ENCODE peak calls at places on chromosomes 2 and 18, in ten cellular contexts. One of them, this sample, is unnamed.

GRCh38 chr2:54538537-54538936 is 82.4 kb downstream of the SPTBN1 start:
- DNase-seq in IMR-90: no peak
- DNase-seq in H1: no peak
- DNase-seq in esophagus squamous epithelium: no peak
- DNase-seq in heart left ventricle: no peak
- DNase-seq in GM12878: no peak
- DNase-seq in suprapubic skin: no peak
- DNase-seq in A549: no peak
- DNase-seq in HepG2: no peak
- DNase-seq in ovary: no peak
- DNase-seq in this sample: no peak

GRCh38 chr2:228408529-228409227 is 227.2 kb upstream of the SPHKAP start:
- DNase-seq in IMR-90: no peak
- DNase-seq in ovary: no peak
- DNase-seq in GM12878: no peak
- DNase-seq in suprapubic skin: no peak
- DNase-seq in H1: no peak
- DNase-seq in A549: no peak
- DNase-seq in heart left ventricle: no peak
- DNase-seq in esophagus squamous epithelium: no peak
- DNase-seq in HepG2: no peak
- DNase-seq in this sample: no peak

GRCh38 chr2:64650722-64651338 is 2.9 kb downstream of the SERTAD2 start:
- DNase-seq in heart left ventricle: no peak
- DNase-seq in HepG2: peak
- DNase-seq in H1: no peak
- DNase-seq in suprapubic skin: no peak
- DNase-seq in IMR-90: no peak
- DNase-seq in ovary: no peak
- DNase-seq in A549: peak
- DNase-seq in esophagus squamous epithelium: no peak
- DNase-seq in GM12878: no peak
- DNase-seq in this sample: no peak

GRCh38 chr2:174635747-174636399 is 38.3 kb upstream of the WIPF1 start:
- DNase-seq in heart left ventricle: no peak
- DNase-seq in HepG2: no peak
- DNase-seq in ovary: no peak
- DNase-seq in IMR-90: peak
- DNase-seq in H1: no peak
- DNase-seq in A549: no peak
- DNase-seq in suprapubic skin: no peak
- DNase-seq in esophagus squamous epithelium: no peak
- DNase-seq in GM12878: no peak
- DNase-seq in this sample: no peak

GRCh38 chr2:231621051-231621879 is 28.6 kb downstream of the TEX44 start:
- DNase-seq in ovary: peak
- DNase-seq in esophagus squamous epithelium: no peak
- DNase-seq in GM12878: no peak
- DNase-seq in suprapubic skin: no peak
- DNase-seq in heart left ventricle: peak
- DNase-seq in IMR-90: no peak
- DNase-seq in HepG2: no peak
- DNase-seq in H1: peak
- DNase-seq in A549: no peak
- DNase-seq in this sample: peak

GRCh38 chr2:181807526-181807925 is 84.0 kb upstream of the ITPRID2 start:
- DNase-seq in heart left ventricle: no peak
- DNase-seq in IMR-90: no peak
- DNase-seq in GM12878: no peak
- DNase-seq in esophagus squamous epithelium: no peak
- DNase-seq in A549: no peak
- DNase-seq in HepG2: no peak
- DNase-seq in H1: no peak
- DNase-seq in suprapubic skin: no peak
- DNase-seq in ovary: no peak
- DNase-seq in this sample: no peak

GRCh38 chr2:3563521-3563976 is 5.4 kb upstream of the RNASEH1 start:
- DNase-seq in esophagus squamous epithelium: no peak
- DNase-seq in H1: no peak
- DNase-seq in IMR-90: no peak
- DNase-seq in heart left ventricle: no peak
- DNase-seq in suprapubic skin: no peak
- DNase-seq in HepG2: no peak
- DNase-seq in A549: no peak
- DNase-seq in ovary: no peak
- DNase-seq in GM12878: peak
- DNase-seq in this sample: no peak

GRCh38 chr2:227134591-227134990 is 29.4 kb downstream of the COL4A4 start:
- DNase-seq in esophagus squamous epithelium: no peak
- DNase-seq in IMR-90: no peak
- DNase-seq in HepG2: no peak
- DNase-seq in A549: no peak
- DNase-seq in H1: no peak
- DNase-seq in ovary: no peak
- DNase-seq in suprapubic skin: no peak
- DNase-seq in heart left ventricle: no peak
- DNase-seq in GM12878: no peak
- DNase-seq in this sample: no peak

GRCh38 chr18:79852561-79853302 is 55.0 kb downstream of the KCNG2 start:
- DNase-seq in ovary: no peak
- DNase-seq in suprapubic skin: no peak
- DNase-seq in IMR-90: no peak
- DNase-seq in HepG2: peak
- DNase-seq in heart left ventricle: no peak
- DNase-seq in A549: no peak
- DNase-seq in esophagus squamous epithelium: no peak
- DNase-seq in H1: peak
- DNase-seq in GM12878: no peak
- DNase-seq in this sample: peak

GRCh38 chr2:194819367-194819766 is 837.7 kb upstream of the SLC39A10 start:
- DNase-seq in ovary: no peak
- DNase-seq in A549: no peak
- DNase-seq in suprapubic skin: no peak
- DNase-seq in GM12878: no peak
- DNase-seq in heart left ventricle: no peak
- DNase-seq in H1: no peak
- DNase-seq in HepG2: no peak
- DNase-seq in IMR-90: no peak
- DNase-seq in esophagus squamous epithelium: no peak
- DNase-seq in this sample: no peak

GRCh38 chr2:237744613-237745249 is 53.8 kb upstream of the RBM44 start:
- DNase-seq in A549: peak
- DNase-seq in esophagus squamous epithelium: no peak
- DNase-seq in ovary: peak
- DNase-seq in suprapubic skin: peak
- DNase-seq in IMR-90: peak
- DNase-seq in H1: peak
- DNase-seq in heart left ventricle: peak
- DNase-seq in HepG2: peak
- DNase-seq in GM12878: no peak
- DNase-seq in this sample: peak

GRCh38 chr2:106011380-106011779 is 182.7 kb downstream of the UXS1 start:
- DNase-seq in A549: no peak
- DNase-seq in H1: no peak
- DNase-seq in suprapubic skin: no peak
- DNase-seq in heart left ventricle: no peak
- DNase-seq in esophagus squamous epithelium: no peak
- DNase-seq in IMR-90: no peak
- DNase-seq in GM12878: no peak
- DNase-seq in HepG2: no peak
- DNase-seq in ovary: no peak
- DNase-seq in this sample: no peak

GRCh38 chr2:14930441-14930840 is 297.9 kb downstream of the LRATD1 start:
- DNase-seq in H1: no peak
- DNase-seq in GM12878: no peak
- DNase-seq in esophagus squamous epithelium: no peak
- DNase-seq in HepG2: no peak
- DNase-seq in suprapubic skin: no peak
- DNase-seq in ovary: no peak
- DNase-seq in A549: no peak
- DNase-seq in IMR-90: no peak
- DNase-seq in heart left ventricle: no peak
- DNase-seq in this sample: no peak

GRCh38 chr18:74163019-74163656 is 14.8 kb downstream of the TIMM21 start:
- DNase-seq in A549: no peak
- DNase-seq in HepG2: no peak
- DNase-seq in ovary: no peak
- DNase-seq in esophagus squamous epithelium: no peak
- DNase-seq in heart left ventricle: no peak
- DNase-seq in suprapubic skin: no peak
- DNase-seq in H1: no peak
- DNase-seq in IMR-90: no peak
- DNase-seq in GM12878: no peak
- DNase-seq in this sample: no peak

DNA sequence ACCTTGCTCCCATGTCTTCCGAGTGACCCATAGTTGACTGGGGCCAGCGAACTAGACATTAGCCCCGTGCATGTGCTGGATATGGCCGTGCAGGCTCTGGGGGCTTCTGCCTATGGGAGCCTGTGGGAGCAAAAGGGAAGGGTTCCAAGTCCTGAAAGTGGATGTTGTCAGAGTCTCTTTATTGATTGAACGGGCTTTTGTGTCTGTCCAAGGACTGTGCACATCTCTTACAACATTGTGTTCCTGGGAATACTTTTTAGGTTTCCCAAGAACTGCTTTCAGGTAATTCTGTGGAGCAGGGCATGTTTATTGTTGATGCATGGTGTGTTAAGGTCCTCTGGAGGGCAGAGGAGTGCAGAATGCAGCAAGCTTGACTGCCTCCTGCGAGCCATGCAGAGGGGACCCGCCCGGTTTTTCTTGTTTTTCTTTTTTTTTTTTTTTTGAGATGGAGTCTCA is 5.0 kb downstream of the RNF144A start:
- DNase-seq in heart left ventricle: no peak
- DNase-seq in IMR-90: no peak
- DNase-seq in H1: no peak
- DNase-seq in A549: peak
- DNase-seq in ovary: no peak
- DNase-seq in HepG2: peak
- DNase-seq in GM12878: no peak
- DNase-seq in esophagus squamous epithelium: no peak
- DNase-seq in suprapubic skin: no peak
- DNase-seq in this sample: no peak
- TF ChIP-seq CTCF in heart left ventricle: no peak
- TF ChIP-seq CTCF in IMR-90: no peak
- TF ChIP-seq CTCF in H1: peak
- TF ChIP-seq CTCF in A549: no peak
- TF ChIP-seq CTCF in ovary: no peak
- TF ChIP-seq CTCF in HepG2: peak
- TF ChIP-seq CTCF in GM12878: peak
- TF ChIP-seq CTCF in esophagus squamous epithelium: no peak
- TF ChIP-seq CTCF in suprapubic skin: no peak
- TF ChIP-seq CTCF in this sample: no peak

DNA sequence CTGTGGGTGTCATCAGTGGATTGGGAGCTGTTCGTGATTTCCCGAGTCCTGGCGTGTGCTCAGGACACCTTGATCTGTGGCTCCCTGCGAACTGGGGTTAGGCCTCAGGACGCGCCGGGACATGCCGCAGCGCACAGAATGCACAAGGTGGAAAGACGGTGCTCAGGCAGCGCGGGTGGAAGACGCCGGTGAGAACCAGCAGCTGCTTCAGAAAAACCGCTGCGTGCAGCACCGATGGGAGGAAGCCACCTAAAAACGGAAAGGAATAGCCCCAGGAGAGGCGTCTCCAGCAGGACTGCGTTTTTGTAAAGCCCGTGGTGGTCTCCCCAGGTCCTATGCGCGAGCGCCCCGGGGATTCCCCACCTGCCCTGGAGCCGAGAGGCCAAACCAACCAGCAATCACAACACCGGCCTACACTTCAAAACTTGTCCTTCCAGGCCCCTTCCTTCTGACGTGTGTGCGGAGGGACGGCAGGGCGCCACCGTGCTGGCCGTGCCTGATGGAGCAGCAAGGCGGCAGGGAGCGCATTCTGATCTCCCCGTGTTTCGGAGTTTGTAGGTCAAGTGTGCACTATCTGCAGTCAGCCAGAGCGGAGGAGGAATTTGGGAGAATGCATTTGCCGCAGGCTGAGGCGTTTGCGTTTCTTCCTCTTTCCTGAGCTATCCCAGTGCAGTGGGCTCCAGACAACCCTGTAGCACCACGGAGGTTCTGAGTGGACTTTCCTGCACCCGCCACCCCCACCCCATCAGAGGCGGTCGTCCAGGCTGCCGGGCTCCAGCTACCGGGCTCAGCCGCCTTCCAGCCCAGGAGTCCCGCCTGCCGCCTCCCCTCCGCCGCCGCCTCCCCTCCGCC is 32.2 kb downstream of the RTP5 start:
- DNase-seq in HepG2: no peak
- DNase-seq in H1: peak
- DNase-seq in IMR-90: no peak
- DNase-seq in suprapubic skin: peak
- DNase-seq in esophagus squamous epithelium: no peak
- DNase-seq in heart left ventricle: peak
- DNase-seq in ovary: peak
- DNase-seq in GM12878: no peak
- DNase-seq in A549: no peak
- DNase-seq in this sample: peak
- H3K4me3 ChIP-seq in HepG2: no peak
- H3K4me3 ChIP-seq in H1: peak
- H3K4me3 ChIP-seq in IMR-90: no peak
- H3K4me3 ChIP-seq in suprapubic skin: peak
- H3K4me3 ChIP-seq in esophagus squamous epithelium: peak
- H3K4me3 ChIP-seq in heart left ventricle: peak
- H3K4me3 ChIP-seq in ovary: no peak
- H3K4me3 ChIP-seq in GM12878: no peak
- H3K4me3 ChIP-seq in A549: no peak
- H3K4me3 ChIP-seq in this sample: peak

GRCh38 chr2:73984203-73984921 is at the start of gene TET3:
- DNase-seq in suprapubic skin: no peak
- DNase-seq in HepG2: no peak
- DNase-seq in heart left ventricle: peak
- DNase-seq in H1: peak
- DNase-seq in GM12878: no peak
- DNase-seq in IMR-90: no peak
- DNase-seq in esophagus squamous epithelium: no peak
- DNase-seq in ovary: peak
- DNase-seq in A549: peak
- DNase-seq in this sample: peak
- TF ChIP-seq POLR2A in suprapubic skin: no peak
- TF ChIP-seq POLR2A in HepG2: no peak
- TF ChIP-seq POLR2A in heart left ventricle: no peak
- TF ChIP-seq POLR2A in H1: no peak
- TF ChIP-seq POLR2A in GM12878: peak
- TF ChIP-seq POLR2A in IMR-90: no peak
- TF ChIP-seq POLR2A in esophagus squamous epithelium: no peak
- TF ChIP-seq POLR2A in ovary: no peak
- TF ChIP-seq POLR2A in A549: peak
- TF ChIP-seq POLR2A in this sample: no peak

DNA sequence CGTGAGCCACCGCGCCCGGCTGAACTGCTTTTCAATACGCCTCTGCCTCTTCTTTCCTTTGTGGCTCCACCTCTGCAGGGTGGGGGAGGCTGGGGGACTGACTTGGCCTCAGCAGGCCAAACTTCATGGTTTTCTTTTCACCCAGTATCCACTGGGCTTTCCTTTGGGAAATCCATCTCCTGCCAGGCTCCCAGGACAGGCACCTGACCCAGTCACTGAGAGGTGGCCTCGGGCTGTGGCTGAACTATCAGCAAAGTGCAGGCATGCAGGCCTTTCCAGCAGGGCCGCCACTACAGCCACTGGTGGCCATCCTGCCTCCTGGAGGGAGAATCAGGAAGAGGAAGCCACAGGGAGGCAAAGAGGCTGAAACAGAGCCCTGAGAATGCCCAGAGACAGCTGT is 33.4 kb upstream of the SEMA4C start:
- DNase-seq in IMR-90: no peak
- DNase-seq in A549: no peak
- DNase-seq in ovary: no peak
- DNase-seq in esophagus squamous epithelium: no peak
- DNase-seq in heart left ventricle: no peak
- DNase-seq in HepG2: no peak
- DNase-seq in suprapubic skin: no peak
- DNase-seq in H1: no peak
- DNase-seq in GM12878: no peak
- DNase-seq in this sample: no peak
- TF ChIP-seq CTCF in IMR-90: no peak
- TF ChIP-seq CTCF in A549: no peak
- TF ChIP-seq CTCF in ovary: no peak
- TF ChIP-seq CTCF in esophagus squamous epithelium: no peak
- TF ChIP-seq CTCF in heart left ventricle: no peak
- TF ChIP-seq CTCF in HepG2: peak
- TF ChIP-seq CTCF in suprapubic skin: no peak
- TF ChIP-seq CTCF in H1: no peak
- TF ChIP-seq CTCF in GM12878: no peak
- TF ChIP-seq CTCF in this sample: no peak

This sample was measured in spleen.